ENCODE peak calls at places on chromosomes 4 and X, in six cellular contexts. T is astrocyte of the spinal cord; I is memory B cell; C is iPS-NIHi11; H is T-helper 17 cell; X is CD8-positive, alpha-beta T cell. Y is an unnamed sample.

GRCh38 chrX:10158279-10158939 is 1.6 kb downstream of the CLCN4 start:
- DNase-seq in T (no peak), I (peak), C (peak), H (no peak), X (no peak), Y (no peak)

GRCh38 chr4:95086532-95086931 is 328.8 kb downstream of the BMPR1B start:
- DNase-seq in T (no peak), I (no peak), C (no peak), H (no peak), X (no peak), Y (no peak)

GRCh38 chr4:168839758-168840385 is 170.2 kb downstream of the CBR4 start:
- DNase-seq in T (no peak), I (no peak), C (no peak), H (no peak), X (no peak), Y (no peak)

GRCh38 chr4:89242864-89243740 is 64.5 kb downstream of the GPRIN3 start:
- DNase-seq in T (no peak), I (no peak), C (no peak), H (no peak), X (no peak), Y (no peak)

GRCh38 chrX:30513284-30513683 is 64.3 kb downstream of the TASL start:
- DNase-seq in T (no peak), I (no peak), C (no peak), H (no peak), X (no peak), Y (no peak)

GRCh38 chr4:16835597-16836247 is 62.7 kb downstream of the LDB2 start:
- DNase-seq in T (no peak), I (no peak), C (no peak), H (no peak), X (no peak), Y (no peak)

GRCh38 chr4:39942507-39942906 is 35.2 kb downstream of the PDS5A start:
- DNase-seq in T (no peak), I (no peak), C (no peak), H (no peak), X (no peak), Y (no peak)

GRCh38 chrX:149248073-149248625 is 257.0 kb downstream of the IDS start:
- DNase-seq in T (peak), I (no peak), C (no peak), H (no peak), X (no peak), Y (no peak)

GRCh38 chr4:183139058-183139740 is 40.1 kb downstream of the WWC2 start:
- DNase-seq in T (no peak), I (no peak), C (no peak), H (no peak), X (no peak), Y (no peak)

GRCh38 chr4:3233391-3234071 is 15.4 kb upstream of the MSANTD1 start:
- DNase-seq in T (no peak), I (no peak), C (no peak), H (no peak), X (no peak), Y (no peak)

GRCh38 chr4:45030059-45030458 is 303.7 kb upstream of the GNPDA2 start:
- DNase-seq in T (no peak), I (no peak), C (no peak), H (no peak), X (no peak), Y (no peak)

GRCh38 chr4:120304801-120305200 is 238.2 kb upstream of the MAD2L1 start:
- DNase-seq in T (no peak), I (no peak), C (no peak), H (no peak), X (no peak), Y (no peak)